ENCODE peak calls at places on chromosome 18, in eight cellular contexts. M is sigmoid colon; I is brain microvascular endothelial cell; C is CD8-positive, alpha-beta T cell; A is WTC11; O is nephron progenitor cell; T is GM23338; X is dorsolateral prefrontal cortex. Z is an unnamed sample.

GRCh38 chr18:59560556-59560955 is 136.7 kb downstream of the CCBE1 start:
- DNase-seq in I (no peak), A (no peak), M (no peak), X (no peak), T (no peak), O (no peak), C (no peak), Z (no peak)

GRCh38 chr18:24534271-24534670 is 73.8 kb downstream of the HRH4 start:
- DNase-seq in I (no peak), X (no peak), O (no peak), T (no peak), A (no peak), C (no peak), M (no peak), Z (no peak)

GRCh38 chr18:53153281-53153680 is 813.3 kb downstream of the DCC start:
- DNase-seq in I (no peak), T (peak), O (peak), A (peak), X (no peak), C (no peak), M (no peak), Z (no peak)

GRCh38 chr18:5155180-5155906 is 41.7 kb downstream of the AKAIN1 start:
- DNase-seq in C (no peak), T (no peak), I (no peak), A (no peak), X (no peak), M (no peak), O (no peak), Z (no peak)

GRCh38 chr18:10170375-10170774 is 256.6 kb downstream of the VAPA start:
- DNase-seq in M (no peak), C (no peak), X (no peak), O (no peak), T (no peak), A (no peak), I (no peak), Z (no peak)

GRCh38 chr18:34322365-34323289 is 97.9 kb upstream of the NOL4 start:
- DNase-seq in I (peak), T (peak), X (peak), A (peak), C (no peak), O (peak), M (no peak), Z (peak)

GRCh38 chr18:79903071-79903635 is 48.3 kb downstream of the SLC66A2 start:
- DNase-seq in X (no peak), M (peak), C (no peak), T (no peak), A (no peak), I (no peak), O (no peak), Z (no peak)

GRCh38 chr18:54825626-54826344 is 2.5 kb upstream of the RAB27B start:
- DNase-seq in T (no peak), A (no peak), M (no peak), X (no peak), I (no peak), O (no peak), C (no peak), Z (no peak)

GRCh38 chr18:60693426-60693825 is 320.9 kb upstream of the MC4R start:
- DNase-seq in O (no peak), I (peak), X (no peak), T (no peak), A (no peak), M (no peak), C (no peak), Z (no peak)

GRCh38 chr18:6891788-6892187 is 162.3 kb downstream of the ARHGAP28 start:
- DNase-seq in O (no peak), A (no peak), I (no peak), M (no peak), T (no peak), C (no peak), X (no peak), Z (no peak)

GRCh38 chr18:67651438-67651837 is 134.9 kb upstream of the DSEL start:
- DNase-seq in A (no peak), C (no peak), I (no peak), O (peak), X (no peak), M (no peak), T (no peak), Z (no peak)

GRCh38 chr18:74775239-74775638 is 177.6 kb downstream of the ZNF407 start:
- DNase-seq in M (no peak), X (no peak), O (no peak), C (no peak), T (no peak), I (peak), A (no peak), Z (no peak)

GRCh38 chr18:40235881-40236280 is 1719.2 kb upstream of the PIK3C3 start:
- DNase-seq in I (no peak), C (no peak), A (no peak), X (no peak), T (no peak), M (no peak), O (no peak), Z (no peak)

GRCh38 chr18:3246636-3247242 is 862 bp upstream of the MYL12A start:
- DNase-seq in T (peak), I (no peak), A (no peak), X (no peak), M (peak), O (no peak), C (no peak), Z (no peak)

GRCh38 chr18:59233017-59233410 is 13.1 kb downstream of the GRP start:
- DNase-seq in C (no peak), M (no peak), I (no peak), T (no peak), X (no peak), O (no peak), A (no peak), Z (no peak)

GRCh38 chr18:37322497-37323035 is 243.0 kb downstream of the CELF4 start:
- DNase-seq in X (no peak), M (no peak), T (peak), C (no peak), O (peak), A (peak), I (peak), Z (no peak)

DNA sequence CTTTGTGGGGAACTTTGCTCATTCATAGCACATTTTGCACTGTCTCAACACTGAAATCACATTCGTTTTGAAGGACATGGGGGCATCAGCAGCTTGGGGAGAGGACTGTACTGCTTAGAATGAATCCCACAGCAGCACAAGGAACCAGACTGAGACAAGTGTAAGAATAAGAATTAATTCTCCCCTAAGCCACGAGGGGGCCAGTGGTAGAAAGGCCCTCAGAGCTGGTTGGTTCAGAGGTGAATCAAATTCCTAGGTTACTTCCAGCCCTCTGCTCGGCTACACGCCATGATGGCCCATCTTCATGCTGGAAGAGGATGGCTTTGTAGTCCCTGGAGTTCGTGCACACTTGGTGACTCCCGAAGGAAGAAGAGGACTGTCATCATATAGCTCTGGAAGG is 12.0 kb upstream of the MC5R start:
- DNase-seq in X (no peak), M (no peak), C (no peak), T (peak), I (no peak), A (no peak), O (no peak), Z (no peak)
- TF ChIP-seq CTCF in X (no peak), M (no peak), C (no peak), T (peak), I (peak), A (peak), O (peak), Z (peak)

GRCh38 chr18:12424252-12424651 is 16.5 kb downstream of the PRELID3A start:
- DNase-seq in T (no peak), C (no peak), X (no peak), O (no peak), A (no peak), I (no peak), M (no peak), Z (no peak)
- TF ChIP-seq CTCF in T (no peak), C (no peak), X (no peak), O (no peak), A (no peak), I (no peak), M (no peak), Z (no peak)

DNA sequence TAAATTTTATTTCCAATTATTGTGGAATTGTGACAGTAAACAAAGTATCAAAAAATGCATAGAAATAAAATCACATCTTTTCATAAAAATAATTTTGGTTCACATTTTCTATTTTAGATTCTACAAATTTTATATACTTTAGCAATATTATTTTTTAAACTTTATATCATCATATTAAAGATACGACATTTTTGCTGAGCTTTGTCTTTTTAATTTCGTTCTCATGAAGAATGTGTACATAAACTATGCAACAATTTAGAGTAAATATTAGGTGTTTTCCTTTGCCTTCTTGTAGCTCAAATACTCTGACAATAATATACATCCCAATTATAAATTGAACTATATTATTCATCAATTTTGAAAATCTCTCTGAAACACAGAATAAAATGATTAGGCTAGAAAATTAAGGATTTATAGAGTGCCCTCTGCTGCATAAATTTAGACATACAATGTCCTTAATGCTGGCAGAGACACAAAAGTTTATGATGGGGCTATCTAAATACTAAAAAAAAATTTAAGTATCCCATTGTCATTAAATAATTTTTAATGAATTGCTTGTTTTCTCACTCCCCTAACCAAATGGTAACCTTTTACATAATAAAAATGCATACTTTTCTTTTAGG is 45.7 kb downstream of the CCDC102B start:
- DNase-seq in T (no peak), C (no peak), I (no peak), O (no peak), X (no peak), M (no peak), A (no peak), Z (no peak)
- TF ChIP-seq CTCF in T (no peak), C (no peak), I (peak), O (no peak), X (no peak), M (no peak), A (no peak), Z (peak)

DNA sequence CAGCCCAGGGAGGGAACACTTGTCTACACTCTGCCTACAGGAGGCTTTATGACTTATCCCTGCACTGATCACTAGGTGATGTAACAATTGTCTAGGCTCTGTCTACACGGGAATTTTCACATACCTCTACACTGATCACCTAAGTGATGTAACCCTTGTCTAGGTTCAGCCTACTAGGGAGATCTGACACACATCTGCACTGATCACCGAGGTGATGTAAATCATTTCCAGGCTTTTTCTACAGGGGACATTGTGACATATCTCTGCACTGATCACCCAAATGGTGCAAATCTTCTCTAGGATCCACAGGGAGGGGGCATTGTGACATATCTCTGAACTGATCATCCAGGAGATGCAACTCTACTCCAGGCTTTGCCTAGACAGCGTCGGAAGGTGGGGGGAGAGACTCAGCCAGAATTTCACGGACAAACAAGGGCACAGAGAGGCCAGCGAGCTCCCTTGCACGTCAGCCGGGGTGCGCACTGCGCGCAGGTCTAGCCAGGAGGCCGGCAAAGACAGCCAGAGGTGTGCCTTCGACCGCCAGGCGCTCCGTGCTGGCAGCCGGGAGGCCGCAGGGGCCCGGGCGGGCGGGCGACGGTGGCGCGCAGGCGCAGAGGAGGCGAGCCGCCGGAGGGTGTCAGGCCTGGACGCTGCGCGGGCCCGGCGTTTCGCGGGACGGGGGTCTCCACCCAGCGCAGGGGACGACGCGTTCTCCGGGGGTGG is 46.9 kb upstream of the USP14 start:
- DNase-seq in O (peak), C (peak), I (no peak), A (peak), X (peak), T (peak), M (peak), Z (peak)
- TF ChIP-seq CTCF in O (no peak), C (no peak), I (no peak), A (no peak), X (no peak), T (no peak), M (no peak), Z (peak)

DNA sequence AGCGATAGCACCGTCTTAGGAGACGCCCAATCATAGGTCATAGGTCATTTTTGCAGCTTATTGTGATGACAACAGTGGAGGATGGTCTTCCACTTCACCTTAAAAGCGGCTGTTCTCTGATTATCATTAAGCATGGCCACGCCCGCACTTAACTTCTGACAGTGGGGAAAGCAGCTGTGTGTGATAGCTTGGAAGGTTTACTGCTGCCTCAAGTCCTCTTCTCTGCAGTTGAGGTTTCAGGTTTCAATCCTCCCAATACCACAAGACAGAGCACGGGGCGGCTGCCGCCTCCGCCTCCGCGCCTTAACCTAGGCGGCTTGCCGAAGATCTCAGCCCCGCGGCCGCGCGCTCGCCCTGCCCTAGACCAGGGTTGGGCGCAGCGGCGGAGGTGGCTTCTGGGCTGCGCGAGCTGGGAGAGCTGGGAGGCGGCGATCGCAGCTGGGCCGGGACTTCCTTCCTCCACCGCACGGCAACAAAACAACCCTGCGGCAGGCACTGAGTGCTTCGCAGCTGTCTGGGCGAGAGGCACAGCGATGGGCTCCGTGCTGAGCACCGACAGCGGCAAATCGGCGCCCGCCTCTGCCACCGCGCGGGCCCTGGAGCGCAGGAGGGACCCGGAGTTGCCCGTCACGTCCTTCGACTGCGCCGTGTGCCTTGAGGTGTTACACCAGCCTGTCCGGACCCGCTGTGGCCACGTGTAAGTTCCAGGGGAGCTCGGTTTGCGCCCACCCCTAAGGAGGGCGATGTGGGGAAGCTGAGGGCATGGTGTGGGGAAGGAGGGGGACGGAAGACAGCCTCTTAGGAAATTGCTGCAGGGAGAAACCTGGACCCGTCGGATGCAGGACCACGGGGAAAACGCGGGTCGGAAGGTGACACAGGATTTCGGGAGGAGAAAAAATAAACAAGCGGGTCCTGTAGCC is at the start of gene RNF125:
- DNase-seq in A (peak), C (peak), I (peak), M (peak), O (peak), X (peak), T (peak), Z (peak)
- TF ChIP-seq CTCF in A (no peak), C (no peak), I (no peak), M (no peak), O (no peak), X (no peak), T (no peak), Z (no peak)

GRCh38 chr18:69480460-69480859 is 79.8 kb downstream of the DOK6 start:
- DNase-seq in T (no peak), M (no peak), O (no peak), I (no peak), A (no peak), C (no peak), X (no peak), Z (no peak)

GRCh38 chr18:69490072-69490471 is 89.4 kb downstream of the DOK6 start:
- DNase-seq in C (no peak), O (no peak), A (no peak), I (no peak), M (no peak), X (no peak), T (no peak), Z (no peak)

GRCh38 chr18:69483574-69483973 is 82.9 kb downstream of the DOK6 start:
- DNase-seq in M (no peak), O (no peak), X (no peak), A (no peak), I (no peak), C (no peak), T (no peak), Z (no peak)

GRCh38 chr18:69487488-69488394 is 87.1 kb downstream of the DOK6 start:
- DNase-seq in I (no peak), O (no peak), T (no peak), A (no peak), M (no peak), X (no peak), C (no peak), Z (no peak)

GRCh38 chr18:69484699-69485396 is 84.2 kb downstream of the DOK6 start:
- DNase-seq in I (peak), A (peak), T (peak), M (no peak), O (no peak), X (no peak), C (no peak), Z (no peak)
- TF ChIP-seq CTCF in I (no peak), A (no peak), T (peak), M (no peak), O (no peak), X (no peak), C (no peak), Z (peak)